ENCODE peak calls at places on chromosome 12, in nine cellular contexts. One of them, this sample, is unnamed.

GRCh38 chr12:124764870-124765570 is 98.6 kb downstream of the SCARB1 start:
- DNase-seq in heart right ventricle: peak
- DNase-seq in HFF-Myc: peak
- DNase-seq in dorsolateral prefrontal cortex: no peak
- DNase-seq in lower leg skin: no peak
- DNase-seq in endodermal cell: no peak
- DNase-seq in tibial artery: peak
- DNase-seq in cardiac muscle cell: no peak
- DNase-seq in CD8-positive, alpha-beta memory T cell: no peak
- DNase-seq in this sample: no peak

GRCh38 chr12:100868487-100868886 is 73.9 kb downstream of the ANO4 start:
- DNase-seq in heart right ventricle: no peak
- DNase-seq in HFF-Myc: no peak
- DNase-seq in dorsolateral prefrontal cortex: no peak
- DNase-seq in lower leg skin: no peak
- DNase-seq in endodermal cell: no peak
- DNase-seq in tibial artery: no peak
- DNase-seq in cardiac muscle cell: no peak
- DNase-seq in CD8-positive, alpha-beta memory T cell: no peak
- DNase-seq in this sample: no peak

GRCh38 chr12:132610051-132610759 is at the start of gene LRCOL1:
- DNase-seq in heart right ventricle: peak
- DNase-seq in HFF-Myc: no peak
- DNase-seq in dorsolateral prefrontal cortex: no peak
- DNase-seq in lower leg skin: no peak
- DNase-seq in endodermal cell: peak
- DNase-seq in tibial artery: no peak
- DNase-seq in cardiac muscle cell: no peak
- DNase-seq in CD8-positive, alpha-beta memory T cell: no peak
- DNase-seq in this sample: no peak

GRCh38 chr12:103301642-103302620 is 193.8 kb downstream of the C12orf42 start:
- DNase-seq in heart right ventricle: no peak
- DNase-seq in HFF-Myc: no peak
- DNase-seq in dorsolateral prefrontal cortex: no peak
- DNase-seq in lower leg skin: no peak
- DNase-seq in endodermal cell: peak
- DNase-seq in tibial artery: no peak
- DNase-seq in cardiac muscle cell: peak
- DNase-seq in CD8-positive, alpha-beta memory T cell: no peak
- DNase-seq in this sample: no peak

GRCh38 chr12:119715268-119715620 is 47.3 kb downstream of the PRKAB1 start:
- DNase-seq in heart right ventricle: no peak
- DNase-seq in HFF-Myc: no peak
- DNase-seq in dorsolateral prefrontal cortex: no peak
- DNase-seq in lower leg skin: no peak
- DNase-seq in endodermal cell: no peak
- DNase-seq in tibial artery: no peak
- DNase-seq in cardiac muscle cell: no peak
- DNase-seq in CD8-positive, alpha-beta memory T cell: no peak
- DNase-seq in this sample: no peak

GRCh38 chr12:24127919-24128721 is 178.7 kb upstream of the SOX5 start:
- DNase-seq in heart right ventricle: no peak
- DNase-seq in HFF-Myc: no peak
- DNase-seq in dorsolateral prefrontal cortex: no peak
- DNase-seq in lower leg skin: no peak
- DNase-seq in endodermal cell: no peak
- DNase-seq in tibial artery: no peak
- DNase-seq in cardiac muscle cell: no peak
- DNase-seq in CD8-positive, alpha-beta memory T cell: no peak
- DNase-seq in this sample: no peak

GRCh38 chr12:131596115-131596514 is 114.8 kb upstream of the SFSWAP start:
- DNase-seq in heart right ventricle: no peak
- DNase-seq in HFF-Myc: no peak
- DNase-seq in dorsolateral prefrontal cortex: no peak
- DNase-seq in lower leg skin: no peak
- DNase-seq in endodermal cell: no peak
- DNase-seq in tibial artery: no peak
- DNase-seq in cardiac muscle cell: no peak
- DNase-seq in CD8-positive, alpha-beta memory T cell: no peak
- DNase-seq in this sample: no peak

GRCh38 chr12:45049912-45050318 is 984 bp downstream of the DBX2 start:
- DNase-seq in heart right ventricle: no peak
- DNase-seq in HFF-Myc: no peak
- DNase-seq in dorsolateral prefrontal cortex: no peak
- DNase-seq in lower leg skin: no peak
- DNase-seq in endodermal cell: no peak
- DNase-seq in tibial artery: no peak
- DNase-seq in cardiac muscle cell: no peak
- DNase-seq in CD8-positive, alpha-beta memory T cell: no peak
- DNase-seq in this sample: no peak

GRCh38 chr12:56808954-56809353 is 45.8 kb downstream of the HSD17B6 start:
- DNase-seq in heart right ventricle: no peak
- DNase-seq in HFF-Myc: no peak
- DNase-seq in dorsolateral prefrontal cortex: no peak
- DNase-seq in lower leg skin: no peak
- DNase-seq in endodermal cell: no peak
- DNase-seq in tibial artery: no peak
- DNase-seq in cardiac muscle cell: no peak
- DNase-seq in CD8-positive, alpha-beta memory T cell: no peak
- DNase-seq in this sample: no peak

GRCh38 chr12:74689071-74689655 is 151.5 kb downstream of the ATXN7L3B start:
- DNase-seq in heart right ventricle: no peak
- DNase-seq in HFF-Myc: peak
- DNase-seq in dorsolateral prefrontal cortex: no peak
- DNase-seq in lower leg skin: no peak
- DNase-seq in endodermal cell: no peak
- DNase-seq in tibial artery: no peak
- DNase-seq in cardiac muscle cell: peak
- DNase-seq in CD8-positive, alpha-beta memory T cell: peak
- DNase-seq in this sample: no peak

GRCh38 chr12:71158361-71158882 is 623 bp upstream of the TSPAN8 start:
- DNase-seq in heart right ventricle: no peak
- DNase-seq in HFF-Myc: no peak
- DNase-seq in dorsolateral prefrontal cortex: no peak
- DNase-seq in lower leg skin: no peak
- DNase-seq in endodermal cell: no peak
- DNase-seq in tibial artery: no peak
- DNase-seq in cardiac muscle cell: no peak
- DNase-seq in CD8-positive, alpha-beta memory T cell: no peak
- DNase-seq in this sample: no peak

GRCh38 chr12:89183985-89184435 is 168.3 kb downstream of the DUSP6 start:
- DNase-seq in heart right ventricle: no peak
- DNase-seq in HFF-Myc: no peak
- DNase-seq in dorsolateral prefrontal cortex: no peak
- DNase-seq in lower leg skin: peak
- DNase-seq in endodermal cell: no peak
- DNase-seq in tibial artery: peak
- DNase-seq in cardiac muscle cell: no peak
- DNase-seq in CD8-positive, alpha-beta memory T cell: no peak
- DNase-seq in this sample: peak

GRCh38 chr12:11797993-11798720 is 148.7 kb downstream of the ETV6 start:
- DNase-seq in heart right ventricle: no peak
- DNase-seq in HFF-Myc: no peak
- DNase-seq in dorsolateral prefrontal cortex: no peak
- DNase-seq in lower leg skin: no peak
- DNase-seq in endodermal cell: no peak
- DNase-seq in tibial artery: no peak
- DNase-seq in cardiac muscle cell: no peak
- DNase-seq in CD8-positive, alpha-beta memory T cell: no peak
- DNase-seq in this sample: no peak

GRCh38 chr12:131134523-131135310 is 181.0 kb downstream of the ADGRD1 start:
- DNase-seq in heart right ventricle: no peak
- DNase-seq in HFF-Myc: no peak
- DNase-seq in dorsolateral prefrontal cortex: no peak
- DNase-seq in lower leg skin: peak
- DNase-seq in endodermal cell: no peak
- DNase-seq in tibial artery: no peak
- DNase-seq in cardiac muscle cell: no peak
- DNase-seq in CD8-positive, alpha-beta memory T cell: no peak
- DNase-seq in this sample: no peak

GRCh38 chr12:6278439-6279255 is 31.8 kb upstream of the PLEKHG6 start:
- DNase-seq in heart right ventricle: peak
- DNase-seq in HFF-Myc: no peak
- DNase-seq in dorsolateral prefrontal cortex: peak
- DNase-seq in lower leg skin: peak
- DNase-seq in endodermal cell: peak
- DNase-seq in tibial artery: peak
- DNase-seq in cardiac muscle cell: peak
- DNase-seq in CD8-positive, alpha-beta memory T cell: peak
- DNase-seq in this sample: peak

GRCh38 chr12:89507015-89507824 is 17.4 kb downstream of the GALNT4 start:
- DNase-seq in heart right ventricle: no peak
- DNase-seq in HFF-Myc: no peak
- DNase-seq in dorsolateral prefrontal cortex: no peak
- DNase-seq in lower leg skin: no peak
- DNase-seq in endodermal cell: no peak
- DNase-seq in tibial artery: no peak
- DNase-seq in cardiac muscle cell: no peak
- DNase-seq in CD8-positive, alpha-beta memory T cell: no peak
- DNase-seq in this sample: no peak

DNA sequence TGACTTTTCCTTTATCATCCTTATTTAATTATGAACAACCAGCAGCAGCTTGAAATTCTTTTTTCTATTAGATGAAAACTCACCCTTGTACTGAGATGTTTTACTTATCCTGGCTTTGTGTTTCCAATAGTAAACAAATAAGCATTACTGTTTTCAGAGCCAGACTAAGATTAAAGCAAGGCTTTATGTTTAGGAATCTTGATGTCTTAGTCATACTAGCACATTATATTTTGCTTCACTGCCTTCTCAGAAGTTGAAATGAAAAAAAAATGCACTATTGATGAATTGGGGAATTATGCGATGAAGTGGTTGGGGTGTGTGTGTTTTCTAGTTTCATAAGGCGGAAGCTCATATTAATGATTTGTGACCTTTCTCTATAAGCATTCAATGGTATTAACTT is 301.2 kb upstream of the E2F7 start:
- DNase-seq in heart right ventricle: no peak
- DNase-seq in HFF-Myc: no peak
- DNase-seq in dorsolateral prefrontal cortex: no peak
- DNase-seq in lower leg skin: no peak
- DNase-seq in endodermal cell: no peak
- DNase-seq in tibial artery: no peak
- DNase-seq in cardiac muscle cell: no peak
- DNase-seq in CD8-positive, alpha-beta memory T cell: no peak
- DNase-seq in this sample: no peak
- H3K4me3 ChIP-seq in heart right ventricle: no peak
- H3K4me3 ChIP-seq in HFF-Myc: no peak
- H3K4me3 ChIP-seq in dorsolateral prefrontal cortex: no peak
- H3K4me3 ChIP-seq in lower leg skin: no peak
- H3K4me3 ChIP-seq in endodermal cell: no peak
- H3K4me3 ChIP-seq in tibial artery: no peak
- H3K4me3 ChIP-seq in cardiac muscle cell: no peak
- H3K4me3 ChIP-seq in CD8-positive, alpha-beta memory T cell: no peak
- H3K4me3 ChIP-seq in this sample: no peak

GRCh38 chr12:3106564-3106963 is 29.4 kb downstream of the TSPAN9 start:
- DNase-seq in heart right ventricle: no peak
- DNase-seq in HFF-Myc: no peak
- DNase-seq in dorsolateral prefrontal cortex: no peak
- DNase-seq in lower leg skin: no peak
- DNase-seq in endodermal cell: no peak
- DNase-seq in tibial artery: no peak
- DNase-seq in cardiac muscle cell: no peak
- DNase-seq in CD8-positive, alpha-beta memory T cell: no peak
- DNase-seq in this sample: no peak
- H3K4me3 ChIP-seq in heart right ventricle: no peak
- H3K4me3 ChIP-seq in HFF-Myc: no peak
- H3K4me3 ChIP-seq in dorsolateral prefrontal cortex: no peak
- H3K4me3 ChIP-seq in lower leg skin: no peak
- H3K4me3 ChIP-seq in endodermal cell: no peak
- H3K4me3 ChIP-seq in tibial artery: no peak
- H3K4me3 ChIP-seq in cardiac muscle cell: no peak
- H3K4me3 ChIP-seq in CD8-positive, alpha-beta memory T cell: no peak
- H3K4me3 ChIP-seq in this sample: no peak

GRCh38 chr12:62436164-62436503 is 30.5 kb upstream of the MON2 start:
- DNase-seq in heart right ventricle: no peak
- DNase-seq in HFF-Myc: no peak
- DNase-seq in dorsolateral prefrontal cortex: no peak
- DNase-seq in lower leg skin: no peak
- DNase-seq in endodermal cell: no peak
- DNase-seq in tibial artery: no peak
- DNase-seq in cardiac muscle cell: no peak
- DNase-seq in CD8-positive, alpha-beta memory T cell: no peak
- DNase-seq in this sample: no peak
- H3K4me3 ChIP-seq in heart right ventricle: no peak
- H3K4me3 ChIP-seq in HFF-Myc: no peak
- H3K4me3 ChIP-seq in dorsolateral prefrontal cortex: no peak
- H3K4me3 ChIP-seq in lower leg skin: no peak
- H3K4me3 ChIP-seq in endodermal cell: peak
- H3K4me3 ChIP-seq in tibial artery: peak
- H3K4me3 ChIP-seq in cardiac muscle cell: no peak
- H3K4me3 ChIP-seq in CD8-positive, alpha-beta memory T cell: peak
- H3K4me3 ChIP-seq in this sample: peak

GRCh38 chr12:54004063-54004840 is 4.3 kb downstream of the HOXC9 start:
- DNase-seq in heart right ventricle: no peak
- DNase-seq in HFF-Myc: no peak
- DNase-seq in dorsolateral prefrontal cortex: no peak
- DNase-seq in lower leg skin: no peak
- DNase-seq in endodermal cell: no peak
- DNase-seq in tibial artery: no peak
- DNase-seq in cardiac muscle cell: no peak
- DNase-seq in CD8-positive, alpha-beta memory T cell: no peak
- DNase-seq in this sample: no peak
- H3K4me3 ChIP-seq in heart right ventricle: no peak
- H3K4me3 ChIP-seq in HFF-Myc: no peak
- H3K4me3 ChIP-seq in dorsolateral prefrontal cortex: no peak
- H3K4me3 ChIP-seq in lower leg skin: no peak
- H3K4me3 ChIP-seq in endodermal cell: no peak
- H3K4me3 ChIP-seq in tibial artery: peak
- H3K4me3 ChIP-seq in cardiac muscle cell: no peak
- H3K4me3 ChIP-seq in CD8-positive, alpha-beta memory T cell: no peak
- H3K4me3 ChIP-seq in this sample: no peak

GRCh38 chr12:106113042-106113441 is 25.7 kb downstream of the NUAK1 start:
- DNase-seq in heart right ventricle: no peak
- DNase-seq in HFF-Myc: no peak
- DNase-seq in dorsolateral prefrontal cortex: no peak
- DNase-seq in lower leg skin: no peak
- DNase-seq in endodermal cell: no peak
- DNase-seq in tibial artery: no peak
- DNase-seq in cardiac muscle cell: no peak
- DNase-seq in CD8-positive, alpha-beta memory T cell: no peak
- DNase-seq in this sample: no peak
- H3K4me3 ChIP-seq in heart right ventricle: no peak
- H3K4me3 ChIP-seq in HFF-Myc: no peak
- H3K4me3 ChIP-seq in dorsolateral prefrontal cortex: no peak
- H3K4me3 ChIP-seq in lower leg skin: no peak
- H3K4me3 ChIP-seq in endodermal cell: no peak
- H3K4me3 ChIP-seq in tibial artery: no peak
- H3K4me3 ChIP-seq in cardiac muscle cell: no peak
- H3K4me3 ChIP-seq in CD8-positive, alpha-beta memory T cell: no peak
- H3K4me3 ChIP-seq in this sample: no peak